ENCODE peak calls at places on chromosomes 13 and 19, in seven cellular contexts. One of them, this sample, is unnamed.

GRCh38 chr19:58354478-58355030 is 1.3 kb upstream of the A1BG start:
- DNase-seq in K562: no peak
- DNase-seq in H1: no peak
- DNase-seq in SK-N-SH: no peak
- DNase-seq in GM12878: no peak
- DNase-seq in HepG2: no peak
- DNase-seq in GM12891: no peak
- DNase-seq in this sample: no peak

GRCh38 chr13:113338451-113338850 is 25.5 kb downstream of the GRTP1 start:
- DNase-seq in K562: no peak
- DNase-seq in H1: no peak
- DNase-seq in SK-N-SH: no peak
- DNase-seq in GM12878: no peak
- DNase-seq in HepG2: no peak
- DNase-seq in GM12891: no peak
- DNase-seq in this sample: no peak

GRCh38 chr13:27201661-27202060 is 30.1 kb upstream of the USP12 start:
- DNase-seq in K562: no peak
- DNase-seq in H1: no peak
- DNase-seq in SK-N-SH: no peak
- DNase-seq in GM12878: no peak
- DNase-seq in HepG2: no peak
- DNase-seq in GM12891: no peak
- DNase-seq in this sample: no peak

GRCh38 chr13:37640499-37640898 is 41.9 kb upstream of the POSTN start:
- DNase-seq in K562: peak
- DNase-seq in H1: no peak
- DNase-seq in SK-N-SH: no peak
- DNase-seq in GM12878: no peak
- DNase-seq in HepG2: no peak
- DNase-seq in GM12891: no peak
- DNase-seq in this sample: no peak

GRCh38 chr19:17528610-17529009 is 17.2 kb downstream of the PGLS start:
- DNase-seq in K562: no peak
- DNase-seq in H1: no peak
- DNase-seq in SK-N-SH: no peak
- DNase-seq in GM12878: no peak
- DNase-seq in HepG2: no peak
- DNase-seq in GM12891: no peak
- DNase-seq in this sample: no peak

GRCh38 chr19:16886305-16886880 is 2.4 kb upstream of the F2RL3 start:
- DNase-seq in K562: no peak
- DNase-seq in H1: no peak
- DNase-seq in SK-N-SH: no peak
- DNase-seq in GM12878: no peak
- DNase-seq in HepG2: peak
- DNase-seq in GM12891: no peak
- DNase-seq in this sample: no peak

GRCh38 chr19:17401628-17402027 is 3.8 kb downstream of the BST2 start:
- DNase-seq in K562: no peak
- DNase-seq in H1: no peak
- DNase-seq in SK-N-SH: no peak
- DNase-seq in GM12878: no peak
- DNase-seq in HepG2: no peak
- DNase-seq in GM12891: no peak
- DNase-seq in this sample: no peak

GRCh38 chr13:46386426-46386995 is 541 bp downstream of the RUBCNL start:
- DNase-seq in K562: no peak
- DNase-seq in H1: no peak
- DNase-seq in SK-N-SH: peak
- DNase-seq in GM12878: no peak
- DNase-seq in HepG2: no peak
- DNase-seq in GM12891: no peak
- DNase-seq in this sample: no peak

GRCh38 chr19:33574824-33575223 is 46.9 kb upstream of the CHST8 start:
- DNase-seq in K562: no peak
- DNase-seq in H1: no peak
- DNase-seq in SK-N-SH: no peak
- DNase-seq in GM12878: no peak
- DNase-seq in HepG2: no peak
- DNase-seq in GM12891: no peak
- DNase-seq in this sample: no peak

GRCh38 chr13:113078895-113079720 is 26.5 kb upstream of the F7 start:
- DNase-seq in K562: no peak
- DNase-seq in H1: no peak
- DNase-seq in SK-N-SH: no peak
- DNase-seq in GM12878: no peak
- DNase-seq in HepG2: no peak
- DNase-seq in GM12891: no peak
- DNase-seq in this sample: no peak

GRCh38 chr13:67408823-67409222 is 178.7 kb upstream of the PCDH9 start:
- DNase-seq in K562: no peak
- DNase-seq in H1: no peak
- DNase-seq in SK-N-SH: no peak
- DNase-seq in GM12878: no peak
- DNase-seq in HepG2: peak
- DNase-seq in GM12891: no peak
- DNase-seq in this sample: no peak

GRCh38 chr13:26616126-26616525 is 58.6 kb downstream of the WASF3 start:
- DNase-seq in K562: no peak
- DNase-seq in H1: no peak
- DNase-seq in SK-N-SH: no peak
- DNase-seq in GM12878: no peak
- DNase-seq in HepG2: no peak
- DNase-seq in GM12891: no peak
- DNase-seq in this sample: no peak

GRCh38 chr13:113813749-113814434 is 50.0 kb downstream of the GAS6 start:
- DNase-seq in K562: no peak
- DNase-seq in H1: no peak
- DNase-seq in SK-N-SH: no peak
- DNase-seq in GM12878: no peak
- DNase-seq in HepG2: no peak
- DNase-seq in GM12891: no peak
- DNase-seq in this sample: no peak

GRCh38 chr19:57566396-57567256 is 7.0 kb upstream of the ZNF550 start:
- DNase-seq in K562: peak
- DNase-seq in H1: no peak
- DNase-seq in SK-N-SH: no peak
- DNase-seq in GM12878: no peak
- DNase-seq in HepG2: no peak
- DNase-seq in GM12891: no peak
- DNase-seq in this sample: no peak

GRCh38 chr19:32671883-32672282 is 3.1 kb downstream of the ANKRD27 start:
- DNase-seq in K562: peak
- DNase-seq in H1: no peak
- DNase-seq in SK-N-SH: no peak
- DNase-seq in GM12878: no peak
- DNase-seq in HepG2: no peak
- DNase-seq in GM12891: no peak
- DNase-seq in this sample: no peak

GRCh38 chr13:33172400-33172799 is 113.2 kb downstream of the STARD13 start:
- DNase-seq in K562: no peak
- DNase-seq in H1: no peak
- DNase-seq in SK-N-SH: no peak
- DNase-seq in GM12878: no peak
- DNase-seq in HepG2: no peak
- DNase-seq in GM12891: no peak
- DNase-seq in this sample: no peak

GRCh38 chr13:36438594-36439483 is 6.5 kb downstream of the CCNA1 start:
- DNase-seq in K562: no peak
- DNase-seq in H1: no peak
- DNase-seq in SK-N-SH: no peak
- DNase-seq in GM12878: no peak
- DNase-seq in HepG2: no peak
- DNase-seq in GM12891: no peak
- DNase-seq in this sample: no peak

GRCh38 chr19:36489920-36490415 is 607 bp upstream of the ZNF566 start:
- DNase-seq in K562: peak
- DNase-seq in H1: peak
- DNase-seq in SK-N-SH: peak
- DNase-seq in GM12878: peak
- DNase-seq in HepG2: peak
- DNase-seq in GM12891: peak
- DNase-seq in this sample: peak

GRCh38 chr19:1408300-1409203 is 1.2 kb downstream of the DAZAP1 start:
- DNase-seq in K562: peak
- DNase-seq in H1: no peak
- DNase-seq in SK-N-SH: peak
- DNase-seq in GM12878: no peak
- DNase-seq in HepG2: no peak
- DNase-seq in GM12891: no peak
- DNase-seq in this sample: peak

GRCh38 chr13:114228176-114228575 is 6.5 kb upstream of the CDC16 start:
- DNase-seq in K562: no peak
- DNase-seq in H1: no peak
- DNase-seq in SK-N-SH: no peak
- DNase-seq in GM12878: no peak
- DNase-seq in HepG2: no peak
- DNase-seq in GM12891: no peak
- DNase-seq in this sample: no peak

DNA sequence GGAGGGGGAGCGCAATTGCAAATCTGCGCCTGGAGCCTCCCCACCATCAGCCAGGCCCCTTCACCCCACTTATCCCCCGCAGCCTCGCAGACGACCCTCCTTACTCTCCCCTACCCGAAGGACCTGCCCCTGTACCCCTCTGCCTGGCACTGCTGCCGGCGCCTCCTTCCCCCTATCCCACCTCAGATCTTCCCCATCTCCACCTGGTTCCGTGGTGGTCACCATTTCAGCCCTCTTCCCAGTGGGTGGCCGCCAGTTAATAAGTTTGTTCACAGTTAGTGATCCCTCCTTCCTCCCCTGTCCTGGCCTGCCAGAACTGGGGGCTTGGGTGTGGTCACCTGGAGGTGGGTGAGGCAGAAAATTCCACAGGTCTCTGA is 397 bp downstream of the SLC44A2 start:
- DNase-seq in K562: no peak
- DNase-seq in H1: no peak
- DNase-seq in SK-N-SH: no peak
- DNase-seq in GM12878: no peak
- DNase-seq in HepG2: no peak
- DNase-seq in GM12891: no peak
- DNase-seq in this sample: no peak
- TF ChIP-seq TAF1 in K562: no peak
- TF ChIP-seq TAF1 in H1: no peak
- TF ChIP-seq TAF1 in SK-N-SH: no peak
- TF ChIP-seq TAF1 in GM12878: no peak
- TF ChIP-seq TAF1 in HepG2: no peak
- TF ChIP-seq TAF1 in GM12891: no peak
- TF ChIP-seq TAF1 in this sample: no peak

GRCh38 chr19:45121827-45122345 is 28.9 kb downstream of the PPP1R37 start:
- DNase-seq in K562: no peak
- DNase-seq in H1: no peak
- DNase-seq in SK-N-SH: no peak
- DNase-seq in GM12878: peak
- DNase-seq in HepG2: no peak
- DNase-seq in GM12891: no peak
- DNase-seq in this sample: no peak
- TF ChIP-seq TAF1 in K562: no peak
- TF ChIP-seq TAF1 in H1: no peak
- TF ChIP-seq TAF1 in SK-N-SH: no peak
- TF ChIP-seq TAF1 in GM12878: no peak
- TF ChIP-seq TAF1 in HepG2: no peak
- TF ChIP-seq TAF1 in GM12891: no peak
- TF ChIP-seq TAF1 in this sample: no peak

DNA sequence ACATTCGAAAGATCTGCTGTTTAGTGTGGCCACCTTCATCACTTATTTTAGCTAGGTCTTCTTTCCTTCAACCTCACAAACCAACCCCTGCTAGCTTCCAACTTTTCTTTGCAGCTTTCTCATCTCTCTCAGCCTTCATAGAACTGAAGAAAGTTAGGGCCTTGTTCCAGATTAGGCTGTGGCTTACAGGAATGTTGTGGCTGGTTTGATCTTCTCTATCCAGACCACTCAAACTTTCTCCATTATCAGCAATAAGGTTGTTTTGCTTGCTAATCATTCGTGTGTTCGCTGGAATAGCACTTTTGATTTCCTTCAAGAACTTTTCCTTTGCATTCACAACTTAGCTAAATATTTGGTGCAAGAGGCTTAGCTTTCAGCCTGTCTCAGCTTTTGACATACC is 44.7 kb downstream of the CARS2 start:
- DNase-seq in K562: no peak
- DNase-seq in H1: no peak
- DNase-seq in SK-N-SH: no peak
- DNase-seq in GM12878: no peak
- DNase-seq in HepG2: no peak
- DNase-seq in GM12891: no peak
- DNase-seq in this sample: no peak
- TF ChIP-seq TAF1 in K562: no peak
- TF ChIP-seq TAF1 in H1: no peak
- TF ChIP-seq TAF1 in SK-N-SH: no peak
- TF ChIP-seq TAF1 in GM12878: no peak
- TF ChIP-seq TAF1 in HepG2: no peak
- TF ChIP-seq TAF1 in GM12891: no peak
- TF ChIP-seq TAF1 in this sample: no peak

GRCh38 chr13:92316030-92316429 is 910.6 kb upstream of the GPC6 start:
- DNase-seq in K562: no peak
- DNase-seq in H1: no peak
- DNase-seq in SK-N-SH: no peak
- DNase-seq in GM12878: no peak
- DNase-seq in HepG2: no peak
- DNase-seq in GM12891: no peak
- DNase-seq in this sample: no peak

GRCh38 chr13:92320323-92320722 is 906.3 kb upstream of the GPC6 start:
- DNase-seq in K562: no peak
- DNase-seq in H1: no peak
- DNase-seq in SK-N-SH: no peak
- DNase-seq in GM12878: no peak
- DNase-seq in HepG2: no peak
- DNase-seq in GM12891: no peak
- DNase-seq in this sample: no peak

GRCh38 chr13:92313382-92313781 is 913.2 kb upstream of the GPC6 start:
- DNase-seq in K562: no peak
- DNase-seq in H1: no peak
- DNase-seq in SK-N-SH: no peak
- DNase-seq in GM12878: no peak
- DNase-seq in HepG2: no peak
- DNase-seq in GM12891: no peak
- DNase-seq in this sample: no peak

GRCh38 chr13:92315265-92315664 is 911.3 kb upstream of the GPC6 start:
- DNase-seq in K562: no peak
- DNase-seq in H1: no peak
- DNase-seq in SK-N-SH: no peak
- DNase-seq in GM12878: peak
- DNase-seq in HepG2: no peak
- DNase-seq in GM12891: no peak
- DNase-seq in this sample: no peak

GRCh38 chr13:92317066-92317465 is 909.5 kb upstream of the GPC6 start:
- DNase-seq in K562: no peak
- DNase-seq in H1: no peak
- DNase-seq in SK-N-SH: no peak
- DNase-seq in GM12878: no peak
- DNase-seq in HepG2: no peak
- DNase-seq in GM12891: no peak
- DNase-seq in this sample: no peak
- TF ChIP-seq TAF1 in K562: no peak
- TF ChIP-seq TAF1 in H1: no peak
- TF ChIP-seq TAF1 in SK-N-SH: no peak
- TF ChIP-seq TAF1 in GM12878: no peak
- TF ChIP-seq TAF1 in HepG2: no peak
- TF ChIP-seq TAF1 in GM12891: no peak
- TF ChIP-seq TAF1 in this sample: no peak

GRCh38 chr19:37654525-37654832 is 786 bp downstream of the ZFP30 start:
- DNase-seq in K562: no peak
- DNase-seq in H1: no peak
- DNase-seq in SK-N-SH: no peak
- DNase-seq in GM12878: no peak
- DNase-seq in HepG2: no peak
- DNase-seq in GM12891: no peak
- DNase-seq in this sample: no peak
- TF ChIP-seq TAF1 in K562: no peak
- TF ChIP-seq TAF1 in H1: no peak
- TF ChIP-seq TAF1 in SK-N-SH: no peak
- TF ChIP-seq TAF1 in GM12878: no peak
- TF ChIP-seq TAF1 in HepG2: no peak
- TF ChIP-seq TAF1 in GM12891: no peak
- TF ChIP-seq TAF1 in this sample: no peak